ENCODE peak calls at places on chromosome 1, in nine cellular contexts. D is trophoblast cell; S is skeletal muscle cell; H is ACHN; G is mesendoderm; Q is psoas muscle; F is natural killer cell; J is activated CD4-positive, alpha-beta T cell treated with anti-CD3 and anti-CD28 coated beads for 36 hours; V is mucosa of descending colon. P is an unnamed sample.

GRCh38 chr1:108646661-108647269 is 14.1 kb downstream of the HENMT1 start:
- DNase-seq in D (peak), S (peak), H (no peak), G (peak), Q (peak), F (peak), J (peak), V (peak), P (peak)

GRCh38 chr1:19377812-19378718 is 65.9 kb downstream of the SLC66A1 start:
- DNase-seq in D (peak), S (no peak), H (no peak), G (no peak), Q (no peak), F (no peak), J (peak), V (no peak), P (no peak)

GRCh38 chr1:16122916-16123315 is 33.0 kb downstream of the EPHA2 start:
- DNase-seq in D (no peak), S (peak), H (peak), G (no peak), Q (peak), F (peak), J (peak), V (no peak), P (peak)

GRCh38 chr1:243930822-243931671 is 81.0 kb upstream of the AKT3 start:
- DNase-seq in D (no peak), S (no peak), H (no peak), G (peak), Q (no peak), F (no peak), J (no peak), V (no peak), P (no peak)

GRCh38 chr1:50985094-50985493 is 15.0 kb downstream of the CDKN2C start:
- DNase-seq in D (no peak), S (no peak), H (no peak), G (no peak), Q (no peak), F (no peak), J (no peak), V (no peak), P (no peak)

GRCh38 chr1:158686430-158687009 is at the start of gene SPTA1:
- DNase-seq in D (no peak), S (no peak), H (no peak), G (peak), Q (no peak), F (no peak), J (peak), V (no peak), P (no peak)

GRCh38 chr1:18348354-18348753 is 132.4 kb upstream of the KLHDC7A start:
- DNase-seq in D (no peak), S (no peak), H (no peak), G (peak), Q (no peak), F (no peak), J (no peak), V (no peak), P (no peak)

GRCh38 chr1:18923721-18924610 is 21.6 kb upstream of the ALDH4A1 start:
- DNase-seq in D (no peak), S (no peak), H (no peak), G (no peak), Q (no peak), F (no peak), J (peak), V (no peak), P (peak)

GRCh38 chr1:149903836-149904491 is 4.6 kb downstream of the BOLA1 start:
- DNase-seq in D (no peak), S (no peak), H (no peak), G (peak), Q (no peak), F (no peak), J (no peak), V (no peak), P (no peak)

P was measured in bronchial epithelial cell.